ENCODE peak calls at places on chromosome 20, in four cellular contexts. J, I, Q and S are unnamed samples.

GRCh38 chr20:51533291-51534172 is 9.0 kb downstream of the NFATC2 start:
- DNase-seq in J (no peak), Q (no peak), I (no peak), S (no peak)

GRCh38 chr20:2108987-2109386 is 7.4 kb downstream of the STK35 start:
- DNase-seq in I (no peak), Q (peak), J (no peak), S (no peak)

GRCh38 chr20:46468508-46468907 is 44.9 kb downstream of the ZNF334 start:
- DNase-seq in Q (no peak), I (no peak), J (no peak), S (no peak)

GRCh38 chr20:1734269-1734858 is 76.8 kb upstream of the SIRPG start:
- DNase-seq in I (no peak), J (no peak), Q (peak), S (no peak)

GRCh38 chr20:1472556-1473243 is 6.1 kb upstream of the NSFL1C start:
- DNase-seq in Q (no peak), I (no peak), J (no peak), S (no peak)

GRCh38 chr20:20365593-20365992 is 2.3 kb upstream of the INSM1 start:
- DNase-seq in I (no peak), J (no peak), Q (no peak), S (no peak)

GRCh38 chr20:2575682-2576081 is 39.3 kb downstream of the TMC2 start:
- DNase-seq in J (no peak), Q (no peak), I (no peak), S (no peak)

GRCh38 chr20:16441526-16442164 is 131.6 kb downstream of the KIF16B start:
- DNase-seq in Q (no peak), J (no peak), I (no peak), S (no peak)

GRCh38 chr20:51624157-51624731 is 81.7 kb upstream of the NFATC2 start:
- DNase-seq in I (peak), J (no peak), Q (peak), S (peak)

GRCh38 chr20:9409981-9410380 is 104.4 kb upstream of the LAMP5 start:
- DNase-seq in I (no peak), Q (no peak), J (no peak), S (no peak)

GRCh38 chr20:24109008-24109407 is 120.4 kb upstream of the GGTLC1 start:
- DNase-seq in Q (no peak), J (no peak), I (peak), S (no peak)

GRCh38 chr20:2914160-2914559 is 40.9 kb downstream of the PTPRA start:
- DNase-seq in J (no peak), Q (peak), I (no peak), S (no peak)

DNA sequence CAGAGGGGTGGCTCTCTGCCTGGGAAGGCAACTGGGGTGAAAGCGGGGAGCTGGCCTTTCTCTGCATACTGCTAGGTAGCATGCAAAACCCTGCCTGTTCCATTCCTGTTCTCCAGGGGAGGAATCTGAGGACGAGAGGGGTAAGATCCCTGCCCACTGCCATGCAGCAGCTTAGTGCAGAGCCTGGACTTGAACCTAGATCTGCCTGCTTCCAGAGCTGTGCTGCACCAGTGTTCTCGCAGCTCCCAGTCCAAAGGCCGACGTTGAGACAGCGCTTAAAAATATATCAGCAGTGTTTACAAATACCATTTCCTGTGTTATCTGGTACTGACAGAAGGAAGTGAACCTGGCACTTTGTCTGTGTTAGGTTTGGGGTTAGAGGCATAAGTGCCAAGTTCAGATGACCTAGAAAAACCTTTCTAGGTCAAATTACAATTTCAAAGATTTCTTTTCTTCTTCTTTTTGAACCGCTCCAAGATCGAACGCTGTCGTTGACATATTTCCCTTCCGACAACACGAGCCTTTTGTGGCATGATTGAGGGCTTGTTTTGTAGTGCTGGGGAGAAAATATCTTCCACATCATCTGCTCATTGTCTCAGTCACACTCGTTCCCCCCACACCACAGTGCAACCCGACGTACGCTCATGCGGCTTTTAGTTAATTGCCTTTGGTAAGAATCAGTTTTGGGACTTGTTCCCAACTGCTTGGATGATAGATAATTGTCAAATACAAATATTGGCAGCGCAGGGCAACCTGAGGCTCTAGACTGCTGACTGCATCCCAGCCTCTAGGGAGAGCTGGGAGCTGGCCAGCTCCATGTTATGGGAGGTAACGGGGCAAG is 44.6 kb downstream of the TOX2 start:
- DNase-seq in J (no peak), I (peak), Q (peak), S (no peak)
- TF ChIP-seq CTCF in J (no peak), I (no peak), Q (no peak), S (no peak)

DNA sequence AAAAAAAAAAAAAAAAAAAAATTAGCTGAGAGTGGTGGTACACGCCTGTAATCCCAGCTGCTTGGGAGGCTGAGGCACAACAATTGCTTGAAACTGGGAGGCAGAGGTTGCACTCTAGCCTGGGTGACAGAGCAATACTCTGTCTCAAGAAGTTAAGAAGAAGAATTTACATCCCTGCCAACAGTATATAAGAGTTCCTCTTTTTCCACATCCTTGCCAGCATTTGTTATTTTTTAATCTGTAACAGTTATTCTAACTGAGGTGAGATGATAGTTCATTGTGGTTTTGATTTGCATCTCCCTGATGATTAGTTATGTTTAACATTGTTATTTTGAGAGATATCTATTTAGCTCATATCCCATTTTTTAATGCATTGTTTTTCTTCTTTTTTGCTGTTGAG is 20.3 kb upstream of the DYNLRB1 start:
- DNase-seq in J (no peak), I (no peak), Q (no peak), S (no peak)
- TF ChIP-seq CTCF in J (no peak), I (no peak), Q (no peak), S (no peak)

GRCh38 chr20:63192721-63193120 is 23.2 kb downstream of the YTHDF1 start:
- DNase-seq in J (no peak), I (no peak), Q (no peak), S (no peak)

GRCh38 chr20:63191400-63191799 is 24.5 kb downstream of the YTHDF1 start:
- DNase-seq in J (no peak), I (no peak), Q (peak), S (no peak)

GRCh38 chr20:63189846-63190559 is 25.9 kb downstream of the YTHDF1 start:
- DNase-seq in Q (no peak), J (no peak), I (no peak), S (no peak)

GRCh38 chr20:63189322-63189642 is 26.6 kb downstream of the YTHDF1 start:
- DNase-seq in I (no peak), Q (no peak), J (no peak), S (no peak)

GRCh38 chr20:63190828-63191227 is 25.1 kb downstream of the YTHDF1 start:
- DNase-seq in Q (no peak), I (no peak), J (no peak), S (no peak)
- TF ChIP-seq CTCF in Q (no peak), I (no peak), J (no peak), S (no peak)

DNA sequence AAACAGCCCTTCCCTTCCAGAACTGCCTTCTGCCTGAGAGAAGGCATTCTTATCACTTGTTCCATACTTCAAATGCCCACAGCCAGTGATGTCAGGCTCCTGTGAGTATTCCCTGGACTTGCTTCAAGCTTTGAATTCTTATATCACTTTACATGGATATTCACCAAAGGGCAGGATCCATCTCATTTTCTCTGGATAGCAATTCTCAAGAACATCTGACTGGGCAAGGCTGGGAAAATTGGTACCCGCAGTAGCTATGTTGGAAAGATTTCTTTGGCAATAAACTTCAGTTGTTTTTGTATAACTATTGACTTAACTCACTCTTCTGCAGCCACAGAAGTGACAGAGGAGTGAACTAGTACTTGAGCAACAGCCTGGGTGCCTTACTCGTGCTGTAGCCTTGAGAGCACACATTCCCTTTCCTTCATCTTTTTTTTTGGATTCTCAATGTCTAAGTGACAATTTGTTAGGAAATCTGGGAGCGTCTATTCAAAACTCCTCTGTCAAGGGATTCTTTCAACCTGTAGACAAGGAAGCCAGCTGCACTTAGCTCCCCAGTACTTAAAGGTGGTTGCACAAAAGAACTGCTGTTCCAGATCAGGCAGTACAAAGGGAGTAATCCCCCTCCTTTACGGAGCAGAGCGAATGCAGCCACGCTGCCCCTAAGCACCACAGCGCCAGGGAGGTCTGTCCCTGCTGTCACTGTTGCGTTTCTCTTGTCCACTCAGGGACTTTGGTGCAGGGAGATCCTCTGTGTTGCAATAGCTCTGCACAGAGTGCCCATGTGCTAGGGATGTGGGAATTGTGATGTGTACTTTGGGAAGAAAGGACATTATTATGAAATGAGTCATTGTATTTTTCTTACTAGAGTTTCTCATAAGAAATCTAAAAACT is 69.6 kb downstream of the JAG1 start:
- DNase-seq in J (no peak), Q (peak), I (no peak), S (no peak)
- TF ChIP-seq CTCF in J (no peak), Q (no peak), I (no peak), S (no peak)